ENCODE peak calls at places on chromosomes 6 and 20, in ten cellular contexts. M is T-helper 9 cell; L is activated effector memory CD4-positive, alpha-beta T cell treated with anti-CD3 and anti-CD28 coated beads, Interleukin-2, amount 50 U/mL, for 16 hours; T is GM13976; I is upper lobe of right lung; K is Ammon's horn; P is Caki2; O is A549; H is left cardiac atrium; X is left lobe of liver. G is an unnamed sample.

GRCh38 chr6:38570750-38571149 is 69.0 kb downstream of the BTBD9 start:
- DNase-seq in M (no peak), L (no peak), T (no peak), I (no peak), K (peak), P (no peak), O (no peak), H (no peak), X (no peak), G (peak)

GRCh38 chr6:166489301-166490155 is 97.0 kb downstream of the RAMACL start:
- DNase-seq in M (no peak), L (no peak), T (no peak), I (no peak), K (no peak), P (no peak), O (no peak), H (no peak), X (no peak), G (no peak)

GRCh38 chr6:10951675-10952282 is 64.9 kb downstream of the SYCP2L start:
- DNase-seq in M (no peak), L (no peak), T (peak), I (no peak), K (peak), P (peak), O (peak), H (no peak), X (no peak), G (peak)

GRCh38 chr20:8132632-8133587 is 844 bp downstream of the PLCB1 start:
- DNase-seq in M (peak), L (peak), T (peak), I (peak), K (peak), P (peak), O (no peak), H (peak), X (peak), G (no peak)

GRCh38 chr20:51062065-51062464 is 39.2 kb upstream of the KCNG1 start:
- DNase-seq in M (no peak), L (peak), T (no peak), I (no peak), K (no peak), P (no peak), O (no peak), H (no peak), X (no peak), G (no peak)

GRCh38 chr6:111715321-111715720 is 109.6 kb upstream of the TRAF3IP2 start:
- DNase-seq in M (no peak), L (peak), T (no peak), I (no peak), K (peak), P (no peak), O (no peak), H (no peak), X (no peak), G (no peak)

GRCh38 chr6:17577059-17577458 is 23.0 kb upstream of the FAM8A1 start:
- DNase-seq in M (no peak), L (no peak), T (no peak), I (no peak), K (no peak), P (peak), O (no peak), H (no peak), X (no peak), G (no peak)

GRCh38 chr20:35263609-35264223 is 14.2 kb downstream of the MMP24OS start:
- DNase-seq in M (no peak), L (no peak), T (no peak), I (peak), K (no peak), P (no peak), O (peak), H (no peak), X (peak), G (peak)

GRCh38 chr6:76633259-76633658 is 560.8 kb upstream of the IMPG1 start:
- DNase-seq in M (no peak), L (no peak), T (no peak), I (no peak), K (no peak), P (no peak), O (no peak), H (no peak), X (no peak), G (no peak)

GRCh38 chr6:55953384-55953783 is 78.0 kb upstream of the BMP5 start:
- DNase-seq in M (no peak), L (no peak), T (no peak), I (no peak), K (peak), P (peak), O (peak), H (no peak), X (no peak), G (no peak)

GRCh38 chr20:43963872-43964791 is 49.5 kb downstream of the TOX2 start:
- DNase-seq in M (no peak), L (peak), T (no peak), I (peak), K (peak), P (no peak), O (no peak), H (peak), X (no peak), G (no peak)

GRCh38 chr6:22043284-22043962 is 253.4 kb downstream of the PRL start:
- DNase-seq in M (no peak), L (no peak), T (no peak), I (no peak), K (no peak), P (no peak), O (no peak), H (peak), X (no peak), G (no peak)

GRCh38 chr20:59515013-59515905 is 89.1 kb upstream of the PHACTR3 start:
- DNase-seq in M (no peak), L (no peak), T (no peak), I (peak), K (peak), P (peak), O (peak), H (peak), X (peak), G (peak)

GRCh38 chr20:2578430-2579192 is 42.2 kb downstream of the TMC2 start:
- DNase-seq in M (no peak), L (no peak), T (no peak), I (no peak), K (no peak), P (no peak), O (no peak), H (no peak), X (no peak), G (peak)

G was measured in small intestine.